ENCODE peak calls at places on chromosome 9, in six cellular contexts. J is B cell, Z is nephron progenitor cell, E is neural crest cell, N is SK-N-SH, M is H9. H is an unnamed sample.

GRCh38 chr9:3912817-3913216 is 387.0 kb upstream of the RFX3 start:
- DNase-seq in E (no peak), N (no peak), M (no peak), Z (no peak), J (no peak), H (no peak)

GRCh38 chr9:27572566-27572917 is 739 bp downstream of the C9orf72 start:
- DNase-seq in E (peak; percentile 8), M (no peak), N (peak; percentile 50), J (peak; percentile 75), Z (peak; percentile 12), H (no peak)

GRCh38 chr9:96166981-96167380 is 135.0 kb downstream of the HSD17B3 start:
- DNase-seq in J (no peak), N (no peak), Z (no peak), M (no peak), E (no peak), H (no peak)

GRCh38 chr9:122402403-122403268 is 31.8 kb downstream of the PTGS1 start:
- DNase-seq in N (no peak), J (no peak), M (no peak), E (no peak), Z (no peak), H (no peak)

GRCh38 chr9:117737721-117738226 is 33.6 kb downstream of the TLR4 start:
- DNase-seq in Z (no peak), N (no peak), E (peak; percentile 3), M (no peak), J (no peak), H (no peak)

GRCh38 chr9:95857122-95857521 is 18.4 kb upstream of the ERCC6L2 start:
- DNase-seq in N (peak; percentile 53), E (no peak), Z (peak; percentile 15), J (no peak), M (no peak), H (no peak)

GRCh38 chr9:85536076-85536475 is 205.7 kb downstream of the AGTPBP1 start:
- DNase-seq in N (no peak), E (no peak), J (no peak), Z (no peak), M (no peak), H (no peak)

GRCh38 chr9:129143461-129143927 is 32.3 kb downstream of the PTPA start:
- DNase-seq in Z (peak; percentile 74), J (no peak), N (no peak), E (peak; percentile 37), M (peak; percentile 89), H (no peak)

GRCh38 chr9:104903609-104904008 is 24.3 kb downstream of the ABCA1 start:
- DNase-seq in M (no peak), Z (no peak), E (no peak), N (no peak), J (no peak), H (no peak)

GRCh38 chr9:92189782-92190535 is 74.7 kb upstream of the SPTLC1 start:
- DNase-seq in N (no peak), M (peak; percentile 47), E (no peak), Z (peak; percentile 20), J (no peak), H (no peak)

GRCh38 chr9:4016789-4017188 is 283.1 kb downstream of the GLIS3 start:
- DNase-seq in N (no peak), J (no peak), E (no peak), Z (no peak), M (no peak), H (no peak)

GRCh38 chr9:80369641-80370040 is 797.9 kb downstream of the TLE4 start:
- DNase-seq in Z (no peak), J (no peak), M (no peak), N (no peak), E (no peak), H (no peak)

GRCh38 chr9:89398651-89399050 is 80.4 kb downstream of the SECISBP2 start:
- DNase-seq in E (no peak), N (no peak), M (no peak), J (no peak), Z (no peak), H (no peak)

GRCh38 chr9:84254972-84255371 is 85.6 kb downstream of the SLC28A3 start:
- DNase-seq in Z (no peak), J (no peak), M (no peak), E (no peak), N (no peak), H (no peak)

GRCh38 chr9:15249042-15249818 is 57.8 kb downstream of the TTC39B start:
- DNase-seq in E (no peak), Z (no peak), M (no peak), J (no peak), N (no peak), H (no peak)

GRCh38 chr9:121026260-121026691 is 23.8 kb downstream of the C5 start:
- DNase-seq in E (no peak), J (no peak), N (no peak), Z (no peak), M (no peak), H (no peak)

GRCh38 chr9:131173995-131174394 is 48.6 kb downstream of the NUP214 start:
- DNase-seq in J (no peak), M (no peak), Z (no peak), E (no peak), N (no peak), H (no peak)

GRCh38 chr9:81182421-81182820 is 506.9 kb downstream of the TLE1 start:
- DNase-seq in E (no peak), N (no peak), J (no peak), Z (no peak), M (no peak), H (no peak)

GRCh38 chr9:136605966-136606365 is 56.8 kb upstream of the EGFL7 start:
- DNase-seq in E (no peak), Z (no peak), N (no peak), J (no peak), M (no peak), H (no peak)

GRCh38 chr9:18605763-18606162 is 131.8 kb downstream of the ADAMTSL1 start:
- DNase-seq in J (no peak), Z (no peak), N (no peak), E (no peak), M (no peak), H (no peak)

GRCh38 chr9:97293207-97293721 is 14.2 kb upstream of the CCDC180 start:
- DNase-seq in J (no peak), M (no peak), E (no peak), N (no peak), Z (no peak), H (no peak)

GRCh38 chr9:15277400-15278137 is 29.4 kb downstream of the TTC39B start:
- DNase-seq in M (no peak), Z (no peak), N (peak; percentile 24), E (no peak), J (no peak), H (no peak)

GRCh38 chr9:108551030-108551964 is 304.5 kb downstream of the ACTL7B start:
- DNase-seq in E (no peak), Z (no peak), J (no peak), N (no peak), M (no peak), H (no peak)

GRCh38 chr9:131810351-131811170 is 70.7 kb upstream of the RAPGEF1 start:
- DNase-seq in N (no peak), E (no peak), Z (no peak), M (no peak), J (no peak), H (no peak)

GRCh38 chr9:128972956-128973355 is 25.5 kb downstream of the NUP188 start:
- DNase-seq in N (no peak), E (no peak), M (no peak), Z (no peak), J (no peak), H (no peak)

GRCh38 chr9:81588148-81588874 is 101.0 kb downstream of the TLE1 start:
- DNase-seq in E (no peak), N (no peak), M (no peak), J (no peak), Z (no peak), H (peak; percentile 17)

GRCh38 chr9:94919376-94920098 is 193.0 kb downstream of the AOPEP start:
- DNase-seq in J (no peak), E (no peak), M (no peak), Z (no peak), N (no peak), H (no peak)

GRCh38 chr9:37542895-37543294 is 33.3 kb downstream of the FBXO10 start:
- DNase-seq in J (no peak), E (no peak), M (no peak), Z (no peak), N (no peak), H (no peak)

GRCh38 chr9:130212543-130213297 is 40.5 kb downstream of the NCS1 start:
- DNase-seq in M (no peak), N (no peak), E (no peak), J (no peak), Z (no peak), H (no peak)

DNA sequence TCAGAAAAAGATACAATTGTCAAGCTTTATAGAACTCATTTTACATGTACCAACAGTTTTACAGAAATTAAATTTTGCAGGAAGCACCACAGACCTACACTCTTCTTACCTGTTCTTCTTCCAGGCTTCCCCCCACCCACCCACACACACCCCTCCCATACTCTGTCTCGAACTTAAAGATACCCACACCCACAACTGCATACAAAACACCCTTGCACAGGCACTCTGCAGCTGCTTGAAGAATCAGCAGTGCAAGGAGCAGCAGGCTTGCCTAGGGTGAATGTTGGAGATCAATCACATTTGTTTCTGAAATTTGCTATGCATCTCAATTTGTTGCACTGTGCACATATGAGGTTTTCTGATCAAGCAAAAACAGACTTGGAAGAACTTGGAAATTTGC is 77.5 kb upstream of the TGFBR1 start:
- DNase-seq in J (no peak), M (no peak), N (no peak), E (no peak), Z (no peak), H (no peak)
- TF ChIP-seq CTCF in J (no peak), M (no peak), N (no peak), E (no peak), Z (no peak), H (no peak)

DNA sequence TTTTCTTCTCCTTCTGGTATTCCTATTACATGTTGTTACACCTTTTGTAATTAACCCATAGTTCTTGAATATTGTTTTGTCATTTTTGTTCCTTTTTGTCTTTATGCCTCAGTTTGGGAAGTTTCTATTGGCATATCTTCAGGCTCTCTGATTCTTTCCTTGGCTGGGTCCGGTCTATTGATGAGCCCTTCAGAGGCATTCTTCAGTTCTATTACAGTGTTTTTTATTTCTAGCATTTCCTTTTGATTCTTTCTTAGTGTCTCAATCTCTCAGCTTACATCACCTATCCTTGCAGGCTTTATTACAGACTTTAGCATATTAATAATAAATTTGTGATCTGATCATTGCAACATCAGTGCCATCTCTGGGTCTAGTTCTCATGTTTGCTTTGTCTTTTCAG is 33.8 kb downstream of the PHF2 start:
- DNase-seq in J (no peak), M (no peak), Z (no peak), E (no peak), N (no peak), H (no peak)
- TF ChIP-seq CTCF in J (no peak), M (no peak), Z (no peak), E (no peak), N (no peak), H (no peak)

DNA sequence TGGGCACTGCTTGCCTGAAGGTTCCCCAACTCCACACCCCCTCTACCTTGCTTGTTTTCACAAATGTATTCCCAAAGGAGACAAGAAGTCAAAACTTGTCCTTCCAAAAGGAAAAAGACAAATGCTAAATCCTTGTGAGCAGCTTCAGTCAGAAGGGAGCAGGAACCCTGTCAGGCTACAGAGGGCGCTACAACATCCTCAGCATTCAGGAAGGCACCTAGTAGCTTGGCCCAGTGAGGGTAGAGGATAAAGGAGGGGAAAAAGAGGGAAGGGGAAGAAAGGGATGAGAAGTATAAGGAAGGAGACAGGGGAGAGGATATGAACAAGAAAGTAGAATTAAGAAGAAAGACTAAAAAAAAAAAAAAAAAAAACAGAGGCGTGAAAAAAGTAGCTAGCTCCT is 97.5 kb downstream of the MLLT3 start:
- DNase-seq in E (no peak), N (no peak), J (no peak), M (peak; percentile 68), Z (no peak), H (no peak)
- TF ChIP-seq CTCF in E (peak; percentile 38), N (peak; percentile 48), J (no peak), M (peak; percentile 87), Z (no peak), H (peak; percentile 32)

GRCh38 chr9:74771262-74771585 is 116.5 kb downstream of the TRPM6 start:
- DNase-seq in E (no peak), Z (no peak), N (no peak), J (no peak), M (no peak), H (no peak)
- TF ChIP-seq CTCF in E (peak; percentile 3), Z (no peak), N (no peak), J (peak; percentile 62), M (peak; percentile 23), H (no peak)